ENCODE peak calls at places on chromosomes 11 and 22, in five cellular contexts. One of them, this sample, is unnamed.

GRCh38 chr11:10181811-10182210 is 112.2 kb downstream of the SBF2 start:
- DNase-seq in stomach: no peak
- DNase-seq in spleen: no peak
- DNase-seq in prostate gland: no peak
- DNase-seq in GM23338: peak; percentile 43
- DNase-seq in this sample: no peak

GRCh38 chr22:28051787-28052356 is 132.8 kb upstream of the PITPNB start:
- DNase-seq in stomach: peak; percentile 74
- DNase-seq in spleen: no peak
- DNase-seq in prostate gland: peak; percentile 44
- DNase-seq in GM23338: peak; percentile 83
- DNase-seq in this sample: no peak

GRCh38 chr11:68974421-68975194 is 6.2 kb downstream of the MRGPRD start:
- DNase-seq in stomach: no peak
- DNase-seq in spleen: peak; percentile 67
- DNase-seq in prostate gland: no peak
- DNase-seq in GM23338: peak; percentile 68
- DNase-seq in this sample: peak; percentile 40

GRCh38 chr11:18012314-18012905 is 437 bp downstream of the SERGEF start:
- DNase-seq in stomach: peak; percentile 27
- DNase-seq in spleen: no peak
- DNase-seq in prostate gland: peak; percentile 13
- DNase-seq in GM23338: peak; percentile 62
- DNase-seq in this sample: no peak

GRCh38 chr11:60703374-60703773 is 4.0 kb downstream of the MS4A8 start:
- DNase-seq in stomach: no peak
- DNase-seq in spleen: no peak
- DNase-seq in prostate gland: no peak
- DNase-seq in GM23338: no peak
- DNase-seq in this sample: no peak

GRCh38 chr11:75263944-75264349 is 23.4 kb downstream of the TPBGL start:
- DNase-seq in stomach: no peak
- DNase-seq in spleen: peak; percentile 85
- DNase-seq in prostate gland: no peak
- DNase-seq in GM23338: no peak
- DNase-seq in this sample: no peak

GRCh38 chr11:47460571-47461235 is 11.8 kb upstream of the RAPSN start:
- DNase-seq in stomach: no peak
- DNase-seq in spleen: no peak
- DNase-seq in prostate gland: no peak
- DNase-seq in GM23338: no peak
- DNase-seq in this sample: no peak

GRCh38 chr11:64870893-64871849 is 7.2 kb downstream of the EHD1 start:
- DNase-seq in stomach: no peak
- DNase-seq in spleen: peak; percentile 80
- DNase-seq in prostate gland: no peak
- DNase-seq in GM23338: no peak
- DNase-seq in this sample: no peak

GRCh38 chr22:28574159-28574788 is 105.4 kb downstream of the TTC28 start:
- DNase-seq in stomach: no peak
- DNase-seq in spleen: no peak
- DNase-seq in prostate gland: no peak
- DNase-seq in GM23338: no peak
- DNase-seq in this sample: no peak

GRCh38 chr11:27466363-27466762 is 6.2 kb downstream of the LGR4 start:
- DNase-seq in stomach: no peak
- DNase-seq in spleen: no peak
- DNase-seq in prostate gland: no peak
- DNase-seq in GM23338: no peak
- DNase-seq in this sample: no peak

GRCh38 chr11:35304393-35304790 is 115.0 kb downstream of the SLC1A2 start:
- DNase-seq in stomach: no peak
- DNase-seq in spleen: no peak
- DNase-seq in prostate gland: peak; percentile 64
- DNase-seq in GM23338: no peak
- DNase-seq in this sample: no peak

GRCh38 chr11:116415095-116415494 is 357.7 kb downstream of the BUD13 start:
- DNase-seq in stomach: no peak
- DNase-seq in spleen: no peak
- DNase-seq in prostate gland: no peak
- DNase-seq in GM23338: peak; percentile 71
- DNase-seq in this sample: no peak

GRCh38 chr11:134515081-134515960 is 103.3 kb upstream of the B3GAT1 start:
- DNase-seq in stomach: peak; percentile 16
- DNase-seq in spleen: peak; percentile 56
- DNase-seq in prostate gland: no peak
- DNase-seq in GM23338: no peak
- DNase-seq in this sample: peak; percentile 50

GRCh38 chr11:58923300-58923788 is 15.9 kb upstream of the GLYATL1 start:
- DNase-seq in stomach: no peak
- DNase-seq in spleen: no peak
- DNase-seq in prostate gland: peak; percentile 22
- DNase-seq in GM23338: peak; percentile 92
- DNase-seq in this sample: no peak

GRCh38 chr11:10628506-10629236 is 60.2 kb upstream of the LYVE1 start:
- DNase-seq in stomach: no peak
- DNase-seq in spleen: peak; percentile 92
- DNase-seq in prostate gland: no peak
- DNase-seq in GM23338: no peak
- DNase-seq in this sample: no peak

GRCh38 chr11:118437046-118437735 is 899 bp downstream of the KMT2A start:
- DNase-seq in stomach: no peak
- DNase-seq in spleen: peak; percentile 85
- DNase-seq in prostate gland: peak; percentile 44
- DNase-seq in GM23338: peak; percentile 78
- DNase-seq in this sample: peak; percentile 79

GRCh38 chr11:12505183-12505582 is 127.8 kb downstream of the PARVA start:
- DNase-seq in stomach: no peak
- DNase-seq in spleen: no peak
- DNase-seq in prostate gland: no peak
- DNase-seq in GM23338: no peak
- DNase-seq in this sample: no peak
- H3K4me1 ChIP-seq in stomach: peaks cover 7% of the 10 kb centered on the region
- H3K4me1 ChIP-seq in spleen: no peaks in the 10 kb centered on the region
- H3K4me1 ChIP-seq in prostate gland: no peaks in the 10 kb centered on the region
- H3K4me1 ChIP-seq in GM23338: peaks cover 14% of the 10 kb centered on the region
- H3K4me1 ChIP-seq in this sample: peaks cover 5% of the 10 kb centered on the region

DNA sequence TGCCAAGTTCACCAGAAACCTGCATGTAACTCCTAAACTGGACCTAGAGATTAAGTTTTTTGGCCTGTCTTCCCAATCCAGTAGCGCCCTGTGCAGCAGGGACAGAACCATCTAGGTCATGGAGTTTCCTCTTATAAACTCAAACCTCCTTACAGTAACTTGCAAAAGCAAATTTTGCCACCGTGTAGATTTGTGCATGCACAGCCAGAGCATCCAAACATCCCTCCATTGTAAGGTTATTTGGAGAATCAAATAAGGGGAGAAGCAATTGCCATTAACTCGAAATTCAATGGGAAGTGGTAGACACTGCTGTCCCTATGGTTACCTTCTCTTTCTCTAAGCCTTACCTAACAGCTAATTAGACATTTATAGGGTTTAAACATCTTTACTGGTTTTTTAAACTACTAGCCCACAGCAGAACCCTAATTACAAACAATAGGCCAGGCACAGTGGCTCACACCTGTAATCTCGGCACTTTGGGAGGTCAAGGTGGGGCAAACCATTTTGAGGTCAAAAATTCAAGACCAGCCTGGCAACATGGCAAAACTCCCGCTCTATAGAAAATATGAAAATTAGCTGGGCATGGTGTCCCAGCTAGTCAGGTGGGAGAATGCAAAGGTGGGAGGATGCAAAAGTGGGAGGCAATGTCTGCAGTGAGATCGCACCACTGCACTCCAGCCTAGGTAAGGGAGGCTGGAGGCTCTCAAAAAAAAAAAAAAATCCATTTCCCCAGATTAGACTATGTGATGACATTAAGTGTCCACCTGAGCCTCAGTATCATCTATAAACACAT is 6.6 kb downstream of the HSPA8 start:
- DNase-seq in stomach: no peak
- DNase-seq in spleen: no peak
- DNase-seq in prostate gland: no peak
- DNase-seq in GM23338: no peak
- DNase-seq in this sample: peak; percentile 20
- TF ChIP-seq POLR2AphosphoS5 in stomach: no peak
- TF ChIP-seq POLR2AphosphoS5 in spleen: no peak
- TF ChIP-seq POLR2AphosphoS5 in prostate gland: no peak
- TF ChIP-seq POLR2AphosphoS5 in GM23338: no peak
- TF ChIP-seq POLR2AphosphoS5 in this sample: no peak

GRCh38 chr11:14409891-14410290 is 50.9 kb upstream of the RRAS2 start:
- DNase-seq in stomach: no peak
- DNase-seq in spleen: no peak
- DNase-seq in prostate gland: no peak
- DNase-seq in GM23338: no peak
- DNase-seq in this sample: no peak

GRCh38 chr11:14417186-14417585 is 58.2 kb upstream of the RRAS2 start:
- DNase-seq in stomach: no peak
- DNase-seq in spleen: no peak
- DNase-seq in prostate gland: no peak
- DNase-seq in GM23338: no peak
- DNase-seq in this sample: no peak

GRCh38 chr11:14414470-14415461 is 55.8 kb upstream of the RRAS2 start:
- DNase-seq in stomach: no peak
- DNase-seq in spleen: no peak
- DNase-seq in prostate gland: no peak
- DNase-seq in GM23338: peak; percentile 37
- DNase-seq in this sample: no peak

GRCh38 chr11:14411818-14412217 is 52.8 kb upstream of the RRAS2 start:
- DNase-seq in stomach: no peak
- DNase-seq in spleen: no peak
- DNase-seq in prostate gland: no peak
- DNase-seq in GM23338: no peak
- DNase-seq in this sample: peak; percentile 81

GRCh38 chr11:14413307-14414072 is 54.5 kb upstream of the RRAS2 start:
- DNase-seq in stomach: no peak
- DNase-seq in spleen: no peak
- DNase-seq in prostate gland: no peak
- DNase-seq in GM23338: peak; percentile 86
- DNase-seq in this sample: no peak
- H3K27ac ChIP-seq in stomach: no peak overlapping the region
- H3K27ac ChIP-seq in spleen: no peak overlapping the region
- H3K27ac ChIP-seq in prostate gland: no peak overlapping the region
- H3K27ac ChIP-seq in GM23338: peak overlapping the region; percentile 14
- H3K27ac ChIP-seq in this sample: peak overlapping the region; percentile 2

GRCh38 chr22:42908082-42908746 is 51.1 kb upstream of the ARFGAP3 start:
- DNase-seq in stomach: no peak
- DNase-seq in spleen: no peak
- DNase-seq in prostate gland: no peak
- DNase-seq in GM23338: no peak
- DNase-seq in this sample: no peak

GRCh38 chr22:42912049-42912448 is 55.0 kb upstream of the ARFGAP3 start:
- DNase-seq in stomach: no peak
- DNase-seq in spleen: no peak
- DNase-seq in prostate gland: no peak
- DNase-seq in GM23338: no peak
- DNase-seq in this sample: no peak

GRCh38 chr22:42909363-42910058 is 52.4 kb upstream of the ARFGAP3 start:
- DNase-seq in stomach: no peak
- DNase-seq in spleen: no peak
- DNase-seq in prostate gland: no peak
- DNase-seq in GM23338: no peak
- DNase-seq in this sample: no peak

GRCh38 chr22:42907404-42908081 is 50.5 kb upstream of the ARFGAP3 start:
- DNase-seq in stomach: no peak
- DNase-seq in spleen: no peak
- DNase-seq in prostate gland: peak; percentile 50
- DNase-seq in GM23338: no peak
- DNase-seq in this sample: no peak

GRCh38 chr22:42910221-42910942 is 53.3 kb upstream of the ARFGAP3 start:
- DNase-seq in stomach: no peak
- DNase-seq in spleen: no peak
- DNase-seq in prostate gland: no peak
- DNase-seq in GM23338: no peak
- DNase-seq in this sample: no peak
- H3K4me1 ChIP-seq in stomach: peaks cover 65% of the 10 kb centered on the region
- H3K4me1 ChIP-seq in spleen: peaks cover 84% of the 10 kb centered on the region
- H3K4me1 ChIP-seq in prostate gland: peaks cover 2% of the 10 kb centered on the region
- H3K4me1 ChIP-seq in GM23338: peaks cover 5% of the 10 kb centered on the region
- H3K4me1 ChIP-seq in this sample: peaks cover 57% of the 10 kb centered on the region

GRCh38 chr22:37240941-37241320 is 3.1 kb downstream of the RAC2 start:
- DNase-seq in stomach: no peak
- DNase-seq in spleen: peak; percentile 80
- DNase-seq in prostate gland: no peak
- DNase-seq in GM23338: no peak
- DNase-seq in this sample: no peak
- TF ChIP-seq POLR2AphosphoS5 in stomach: no peak
- TF ChIP-seq POLR2AphosphoS5 in spleen: no peak
- TF ChIP-seq POLR2AphosphoS5 in prostate gland: no peak
- TF ChIP-seq POLR2AphosphoS5 in GM23338: no peak
- TF ChIP-seq POLR2AphosphoS5 in this sample: no peak

GRCh38 chr11:93002380-93002779 is 32.9 kb downstream of the MTNR1B start:
- DNase-seq in stomach: no peak
- DNase-seq in spleen: no peak
- DNase-seq in prostate gland: no peak
- DNase-seq in GM23338: no peak
- DNase-seq in this sample: no peak
- H3K27ac ChIP-seq in stomach: no peak overlapping the region
- H3K27ac ChIP-seq in spleen: no peak overlapping the region
- H3K27ac ChIP-seq in prostate gland: no peak overlapping the region
- H3K27ac ChIP-seq in GM23338: no peak overlapping the region
- H3K27ac ChIP-seq in this sample: no peak overlapping the region

GRCh38 chr11:45846974-45847907 is at the start of gene CRY2:
- DNase-seq in stomach: peak; percentile 100
- DNase-seq in spleen: peak; percentile 99
- DNase-seq in prostate gland: peak; percentile 99
- DNase-seq in GM23338: peak; percentile 99
- DNase-seq in this sample: peak; percentile 100

GRCh38 chr11:45846174-45846675 is 1.1 kb upstream of the CRY2 start:
- DNase-seq in stomach: no peak
- DNase-seq in spleen: no peak
- DNase-seq in prostate gland: no peak
- DNase-seq in GM23338: no peak
- DNase-seq in this sample: no peak

GRCh38 chr11:45848654-45849081 is 1.4 kb downstream of the CRY2 start:
- DNase-seq in stomach: peak; percentile 60
- DNase-seq in spleen: no peak
- DNase-seq in prostate gland: peak; percentile 42
- DNase-seq in GM23338: no peak
- DNase-seq in this sample: no peak

GRCh38 chr11:45850446-45850845 is 3.2 kb downstream of the CRY2 start:
- DNase-seq in stomach: no peak
- DNase-seq in spleen: no peak
- DNase-seq in prostate gland: no peak
- DNase-seq in GM23338: no peak
- DNase-seq in this sample: no peak

DNA sequence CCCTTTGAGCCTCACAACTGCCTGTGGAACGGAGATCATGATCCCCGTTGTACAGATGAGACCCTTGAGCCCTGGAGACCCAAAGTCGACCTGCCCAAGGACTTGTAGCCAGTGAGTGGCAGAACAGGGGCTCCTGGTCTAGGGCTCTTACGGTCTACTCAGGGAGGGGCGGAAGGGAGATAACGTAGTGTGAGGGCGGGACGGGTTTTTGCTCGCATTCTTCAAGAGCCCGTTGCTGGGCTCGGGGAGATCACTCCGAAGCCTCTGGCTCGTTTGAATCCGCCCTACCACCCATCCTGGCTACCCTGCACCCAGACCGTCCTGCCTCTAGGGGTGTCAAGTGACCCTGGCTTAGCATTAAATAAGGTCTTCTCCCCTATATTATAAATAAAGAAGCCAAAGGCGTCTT is 637 bp downstream of the CRY2 start:
- DNase-seq in stomach: peak; percentile 66
- DNase-seq in spleen: peak; percentile 84
- DNase-seq in prostate gland: peak; percentile 46
- DNase-seq in GM23338: peak; percentile 85
- DNase-seq in this sample: peak; percentile 86
- H3K4me1 ChIP-seq in stomach: peaks cover 58% of the 10 kb centered on the region
- H3K4me1 ChIP-seq in spleen: peaks cover 73% of the 10 kb centered on the region
- H3K4me1 ChIP-seq in prostate gland: peaks cover 11% of the 10 kb centered on the region
- H3K4me1 ChIP-seq in GM23338: peaks cover 24% of the 10 kb centered on the region
- H3K4me1 ChIP-seq in this sample: peaks cover 70% of the 10 kb centered on the region